ENCODE peak calls at places on chromosomes 5 and 9, in eight cellular contexts. G, C, D, V, Z, F, Q and E are unnamed samples.

GRCh38 chr9:73179594-73179993 is 27.9 kb downstream of the ANXA1 start:
- DNase-seq in G (no peak), C (peak), D (peak), V (no peak), Z (no peak), F (no peak), Q (no peak), E (no peak)

GRCh38 chr5:159001247-159001646 is 98.5 kb downstream of the EBF1 start:
- DNase-seq in G (no peak), C (no peak), D (no peak), V (no peak), Z (peak), F (peak), Q (peak), E (no peak)

GRCh38 chr9:36433386-36433785 is 33.3 kb upstream of the RNF38 start:
- DNase-seq in G (no peak), C (no peak), D (no peak), V (no peak), Z (no peak), F (no peak), Q (no peak), E (no peak)

GRCh38 chr5:51397996-51398395 is 14.7 kb downstream of the ISL1 start:
- DNase-seq in G (peak), C (no peak), D (no peak), V (no peak), Z (no peak), F (no peak), Q (no peak), E (no peak)

GRCh38 chr5:72179816-72180440 is 72.7 kb downstream of the MAP1B start:
- DNase-seq in G (no peak), C (no peak), D (no peak), V (no peak), Z (peak), F (no peak), Q (no peak), E (no peak)

GRCh38 chr9:117771162-117771561 is 67.0 kb downstream of the TLR4 start:
- DNase-seq in G (no peak), C (peak), D (no peak), V (no peak), Z (no peak), F (no peak), Q (no peak), E (no peak)

GRCh38 chr5:73513996-73514395 is 15.8 kb downstream of the BTF3 start:
- DNase-seq in G (no peak), C (peak), D (no peak), V (no peak), Z (no peak), F (no peak), Q (no peak), E (no peak)

GRCh38 chr9:133629221-133630110 is 6.7 kb upstream of the DBH start:
- DNase-seq in G (no peak), C (no peak), D (no peak), V (no peak), Z (no peak), F (no peak), Q (no peak), E (no peak)

GRCh38 chr5:59587489-59588337 is 305.8 kb downstream of the PDE4D start:
- DNase-seq in G (peak), C (peak), D (peak), V (peak), Z (peak), F (peak), Q (peak), E (peak)
- TF ChIP-seq CTCF in G (no peak), C (no peak), D (peak), V (no peak), Z (no peak), F (peak), Q (peak), E (peak)

GRCh38 chr9:124869986-124870560 is 8.1 kb downstream of the ARPC5L start:
- DNase-seq in G (peak), C (peak), D (no peak), V (no peak), Z (no peak), F (peak), Q (no peak), E (no peak)

GRCh38 chr9:124869466-124869985 is 7.6 kb downstream of the ARPC5L start:
- DNase-seq in G (peak), C (peak), D (no peak), V (no peak), Z (no peak), F (no peak), Q (no peak), E (no peak)

GRCh38 chr9:124870723-124871122 is 8.8 kb downstream of the ARPC5L start:
- DNase-seq in G (no peak), C (no peak), D (no peak), V (no peak), Z (no peak), F (no peak), Q (no peak), E (no peak)

GRCh38 chr9:124871156-124871561 is 9.2 kb downstream of the ARPC5L start:
- DNase-seq in G (no peak), C (no peak), D (no peak), V (no peak), Z (no peak), F (no peak), Q (no peak), E (no peak)

GRCh38 chr9:124868511-124869465 is 6.9 kb downstream of the ARPC5L start:
- DNase-seq in G (peak), C (peak), D (no peak), V (peak), Z (peak), F (peak), Q (peak), E (peak)
- TF ChIP-seq CTCF in G (no peak), C (peak), D (peak), V (no peak), Z (peak), F (no peak), Q (no peak), E (peak)

DNA sequence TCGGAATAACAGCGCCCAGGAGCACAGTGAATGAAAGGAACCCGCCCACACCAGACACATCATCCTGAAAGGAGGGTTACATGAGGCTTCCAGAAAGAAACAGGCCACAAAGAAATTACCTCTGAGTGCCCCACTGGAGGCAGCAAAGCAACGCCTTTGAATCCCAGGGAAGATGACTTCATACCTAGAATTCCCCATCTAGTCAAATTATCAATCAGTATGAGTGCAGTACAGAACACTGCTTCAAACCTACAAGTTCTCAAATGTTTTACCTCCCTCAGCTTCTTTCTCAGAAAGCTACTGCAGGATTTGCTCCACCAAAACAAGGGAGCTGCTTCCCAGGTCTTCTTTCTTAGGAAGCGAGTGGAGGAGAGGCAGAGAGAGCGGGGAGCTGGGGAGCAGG is 87.2 kb downstream of the SEMA4D start:
- DNase-seq in G (no peak), C (no peak), D (no peak), V (no peak), Z (no peak), F (no peak), Q (no peak), E (no peak)
- TF ChIP-seq CTCF in G (no peak), C (no peak), D (no peak), V (no peak), Z (peak), F (no peak), Q (no peak), E (no peak)

DNA sequence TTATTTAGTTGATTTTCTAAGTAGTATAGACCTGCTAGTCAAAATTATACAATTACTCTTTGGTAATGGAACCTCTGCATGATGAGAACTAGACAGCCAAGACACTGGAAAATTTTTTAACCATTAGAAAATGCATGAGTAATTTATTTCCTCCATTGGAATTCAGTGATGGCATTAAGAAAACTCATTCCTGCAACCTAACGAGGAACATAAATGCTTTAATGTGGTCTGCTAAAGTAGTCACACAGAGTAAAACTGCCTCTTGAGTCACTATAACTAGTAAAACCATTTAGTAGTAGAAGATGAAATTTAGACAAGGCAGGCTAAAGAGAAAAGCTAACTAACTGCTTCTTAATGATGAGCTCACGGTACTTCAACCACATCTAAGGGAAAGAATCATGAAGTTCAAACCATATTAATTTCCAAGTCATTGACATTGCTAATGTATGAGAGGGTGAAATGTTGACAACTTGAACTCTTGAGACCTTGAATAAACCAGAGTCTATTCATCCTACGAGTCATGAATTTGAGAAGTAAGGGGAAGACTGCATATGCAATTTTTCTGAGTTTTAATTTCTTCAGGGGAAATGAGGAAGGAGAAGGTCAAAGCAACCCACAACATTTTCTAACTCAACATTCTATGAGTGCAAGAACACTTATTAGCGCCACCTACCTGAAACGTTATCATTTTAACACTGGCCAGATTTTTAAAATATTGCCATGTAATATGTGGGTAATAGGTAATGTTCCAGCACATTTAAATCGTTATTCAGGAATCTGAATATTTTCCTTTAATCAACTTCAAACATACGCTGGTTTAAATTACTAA is 74.4 kb downstream of the GLIS3 start:
- DNase-seq in G (no peak), C (no peak), D (peak), V (no peak), Z (peak), F (peak), Q (peak), E (no peak)
- TF ChIP-seq CTCF in G (no peak), C (peak), D (peak), V (no peak), Z (peak), F (no peak), Q (peak), E (peak)

DNA sequence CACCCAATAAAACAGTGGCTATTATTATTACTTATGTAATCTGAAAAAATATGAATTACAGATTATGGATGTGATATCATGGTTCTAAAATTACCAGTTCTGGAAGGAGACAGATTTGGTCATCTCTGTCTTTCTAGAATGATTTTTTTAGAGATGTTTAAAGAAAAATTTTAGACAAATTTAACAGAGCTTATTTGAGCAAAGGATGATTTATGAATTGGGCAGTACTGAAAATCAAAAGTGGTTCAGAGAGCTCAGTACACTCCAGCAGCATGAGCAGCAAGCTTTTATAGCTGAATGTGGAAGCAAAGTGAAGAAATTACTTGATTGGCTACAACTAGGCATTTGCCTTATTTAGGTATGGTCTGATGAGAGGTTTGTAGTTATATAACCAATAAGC is 11.0 kb downstream of the CAST start:
- DNase-seq in G (no peak), C (no peak), D (no peak), V (no peak), Z (no peak), F (no peak), Q (no peak), E (no peak)
- TF ChIP-seq CTCF in G (no peak), C (no peak), D (no peak), V (no peak), Z (no peak), F (no peak), Q (no peak), E (no peak)

GRCh38 chr9:32550046-32550608 is 2.0 kb upstream of the SMIM27 start:
- DNase-seq in G (no peak), C (peak), D (no peak), V (no peak), Z (peak), F (peak), Q (peak), E (no peak)
- TF ChIP-seq CTCF in G (no peak), C (no peak), D (peak), V (no peak), Z (peak), F (no peak), Q (peak), E (peak)